ENCODE peak calls at places on chromosomes 7 and 10, in five cellular contexts. Q is H1, O is neuronal stem cell, E is H9, G is trophoblast cell. S is an unnamed sample.

GRCh38 chr7:132116369-132116768 is 459.9 kb downstream of the PLXNA4 start:
- DNase-seq in O (no peak), G (peak; percentile 81), Q (no peak), E (no peak), S (no peak)

GRCh38 chr10:89302628-89303027 is 782 bp downstream of the IFIT2 start:
- DNase-seq in O (no peak), E (no peak), G (no peak), Q (no peak), S (no peak)

GRCh38 chr10:110353244-110354119 is 48.8 kb upstream of the SMNDC1 start:
- DNase-seq in G (peak; percentile 43), O (no peak), E (peak; percentile 72), Q (no peak), S (peak; percentile 95)

GRCh38 chr7:75951506-75951905 is 36.6 kb downstream of the POR start:
- DNase-seq in E (no peak), G (peak; percentile 95), O (no peak), Q (no peak), S (peak; percentile 94)

GRCh38 chr7:154928136-154929005 is 74.6 kb downstream of the PAXIP1 start:
- DNase-seq in E (no peak), Q (no peak), O (peak; percentile 45), G (peak; percentile 90), S (peak; percentile 93)

GRCh38 chr10:124497196-124497990 is 35.8 kb downstream of the LHPP start:
- DNase-seq in E (no peak), G (no peak), O (no peak), Q (no peak), S (no peak)

GRCh38 chr10:36172054-36172531 is 530.0 kb upstream of the FZD8 start:
- DNase-seq in O (no peak), Q (no peak), G (no peak), E (no peak), S (peak; percentile 81)

GRCh38 chr10:123570051-123570897 is 95.9 kb upstream of the GPR26 start:
- DNase-seq in E (peak; percentile 15), Q (peak; percentile 39), O (no peak), G (no peak), S (no peak)

GRCh38 chr7:18936265-18936664 is 181.2 kb downstream of the TWIST1 start:
- DNase-seq in O (no peak), E (no peak), Q (no peak), G (no peak), S (no peak)

GRCh38 chr7:151351967-151352366 is 10.4 kb downstream of the NUB1 start:
- DNase-seq in O (no peak), E (no peak), G (no peak), Q (no peak), S (no peak)

GRCh38 chr10:90138844-90139243 is 437.5 kb downstream of the KIF20B start:
- DNase-seq in Q (no peak), G (no peak), E (no peak), O (no peak), S (peak; percentile 11)

GRCh38 chr10:128606041-128606440 is 479.8 kb upstream of the MKI67 start:
- DNase-seq in O (no peak), G (no peak), Q (no peak), E (no peak), S (no peak)

GRCh38 chr7:48244902-48245301 is 73.6 kb downstream of the ABCA13 start:
- DNase-seq in Q (no peak), O (no peak), E (no peak), G (no peak), S (no peak)

GRCh38 chr7:50449881-50450690 is at the start of gene FIGNL1:
- DNase-seq in G (peak; percentile 57), Q (peak; percentile 78), E (peak; percentile 74), O (peak; percentile 37), S (peak; percentile 57)

GRCh38 chr10:13536674-13537366 is 8.0 kb upstream of the BEND7 start:
- DNase-seq in O (peak; percentile 57), G (peak; percentile 67), Q (peak; percentile 86), E (peak; percentile 90), S (peak; percentile 62)

GRCh38 chr7:128304212-128304611 is 39.5 kb downstream of the RBM28 start:
- DNase-seq in Q (no peak), E (no peak), O (no peak), G (peak; percentile 42), S (no peak)

GRCh38 chr10:115606727-115607126 is 513.6 kb downstream of the ATRNL1 start:
- DNase-seq in G (no peak), O (no peak), E (no peak), Q (no peak), S (no peak)

GRCh38 chr7:54813398-54813797 is 54.4 kb upstream of the SEC61G start:
- DNase-seq in G (no peak), E (no peak), Q (no peak), O (no peak), S (no peak)

GRCh38 chr7:23062452-23062851 is 43.1 kb upstream of the KLHL7 start:
- DNase-seq in G (peak; percentile 51), Q (no peak), O (no peak), E (no peak), S (no peak)

GRCh38 chr10:117137031-117137910 is 799 bp downstream of the VAX1 start:
- DNase-seq in E (peak; percentile 63), O (no peak), G (no peak), Q (peak; percentile 74), S (no peak)

GRCh38 chr7:142130282-142130681 is 18.8 kb downstream of the MGAM2 start:
- DNase-seq in G (no peak), E (no peak), O (no peak), Q (no peak), S (no peak)

GRCh38 chr7:144780071-144780608 is 55.7 kb downstream of the TPK1 start:
- DNase-seq in G (peak; percentile 55), Q (no peak), O (no peak), E (no peak), S (no peak)

GRCh38 chr7:39509441-39509840 is 56.8 kb upstream of the YAE1 start:
- DNase-seq in Q (no peak), G (no peak), E (no peak), O (no peak), S (no peak)

GRCh38 chr7:157854066-157854891 is 517.5 kb downstream of the DNAJB6 start:
- DNase-seq in E (no peak), G (peak; percentile 7), O (no peak), Q (no peak), S (no peak)

GRCh38 chr10:104336829-104337526 is 1.3 kb downstream of the ITPRIP start:
- DNase-seq in G (no peak), O (no peak), Q (peak; percentile 35), E (no peak), S (peak; percentile 88)

GRCh38 chr7:46569117-46569433 is 648.0 kb upstream of the IGFBP3 start:
- DNase-seq in G (peak; percentile 47), E (no peak), Q (no peak), O (no peak), S (peak; percentile 26)

GRCh38 chr7:36642414-36642813 is 81.9 kb downstream of the AOAH start:
- DNase-seq in E (no peak), O (no peak), G (no peak), Q (no peak), S (no peak)

GRCh38 chr10:82150123-82150900 is 275.3 kb downstream of the NRG3 start:
- DNase-seq in Q (peak; percentile 92), G (no peak), E (peak; percentile 95), O (peak; percentile 63), S (peak; percentile 52)

GRCh38 chr7:50502001-50502684 is 52.0 kb upstream of the FIGNL1 start:
- DNase-seq in O (no peak), G (peak; percentile 62), E (no peak), Q (no peak), S (peak; percentile 96)

GRCh38 chr10:96532523-96532922 is 18.8 kb upstream of the TLL2 start:
- DNase-seq in Q (no peak), O (no peak), E (no peak), G (no peak), S (no peak)

GRCh38 chr10:61486738-61487396 is 33.7 kb upstream of the TMEM26 start:
- DNase-seq in Q (no peak), G (no peak), O (no peak), E (no peak), S (peak; percentile 84)

GRCh38 chr7:142528608-142529408 is 220.5 kb upstream of the PRSS1 start:
- DNase-seq in E (no peak), G (no peak), O (no peak), Q (no peak), S (no peak)

GRCh38 chr10:34723746-34724145 is 91.3 kb downstream of the PARD3 start:
- DNase-seq in E (no peak), G (no peak), O (no peak), Q (peak; percentile 40), S (peak; percentile 79)

GRCh38 chr7:23721456-23721855 is 11.4 kb downstream of the STK31 start:
- DNase-seq in O (no peak), G (peak; percentile 58), E (no peak), Q (no peak), S (peak; percentile 59)

GRCh38 chr7:103573479-103574058 is 127.6 kb upstream of the SLC26A5 start:
- DNase-seq in E (no peak), O (peak; percentile 39), G (no peak), Q (no peak), S (peak; percentile 41)

GRCh38 chr10:121070671-121071070 is 219.5 kb downstream of the WDR11 start:
- DNase-seq in E (no peak), G (no peak), O (no peak), Q (no peak), S (no peak)
- H2BK12ac ChIP-seq in E (no peak overlapping the region), G (peak overlapping the region; percentile 12), O (no peak overlapping the region), Q (no peak overlapping the region), S (no peak overlapping the region)

GRCh38 chr7:129829677-129830631 is 122.8 kb downstream of the UBE2H start:
- DNase-seq in Q (peak; percentile 70), O (peak; percentile 72), E (peak; percentile 79), G (peak; percentile 70), S (peak; percentile 81)
- H3K4ac ChIP-seq in Q (no peak overlapping the region), O (no peak overlapping the region), E (no peak overlapping the region), G (no peak overlapping the region), S (no peak overlapping the region)

GRCh38 chr7:7434379-7434778 is 101.3 kb downstream of the COL28A1 start:
- DNase-seq in O (no peak), E (no peak), Q (no peak), G (no peak), S (no peak)

GRCh38 chr7:7433736-7434260 is 101.9 kb downstream of the COL28A1 start:
- DNase-seq in E (no peak), Q (no peak), G (no peak), O (no peak), S (no peak)

GRCh38 chr7:7435978-7436377 is 99.7 kb downstream of the COL28A1 start:
- DNase-seq in O (no peak), G (no peak), E (no peak), Q (no peak), S (no peak)

GRCh38 chr7:7439564-7439963 is 96.1 kb downstream of the COL28A1 start:
- DNase-seq in Q (no peak), E (no peak), O (no peak), G (no peak), S (no peak)

GRCh38 chr7:7438851-7439250 is 96.8 kb downstream of the COL28A1 start:
- DNase-seq in Q (no peak), G (peak; percentile 44), O (no peak), E (no peak), S (peak; percentile 95)
- H3K18ac ChIP-seq in Q (no peak overlapping the region), G (no peak overlapping the region), O (peak overlapping the region; percentile 6), E (no peak overlapping the region), S (no peak overlapping the region)

DNA sequence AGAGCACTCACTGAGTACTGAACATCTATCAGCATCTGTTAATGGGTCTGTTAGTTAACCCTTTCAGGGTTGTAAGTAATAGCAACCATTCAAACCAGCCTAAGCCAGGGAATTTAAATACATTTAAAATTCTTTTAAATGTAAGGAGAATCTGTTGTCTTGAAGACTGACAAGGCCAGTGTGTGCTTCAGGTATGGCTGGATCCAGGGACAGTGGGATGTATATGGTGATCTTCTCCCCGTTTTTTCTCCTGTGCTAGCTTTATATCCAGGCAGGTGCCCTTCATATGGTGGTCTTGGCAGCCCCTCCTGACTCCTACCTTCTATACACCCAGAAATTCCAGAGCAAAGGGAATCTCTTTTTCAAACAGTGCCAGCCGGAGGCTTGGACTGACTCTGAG is 46.6 kb upstream of the DAGLB start:
- DNase-seq in Q (no peak), O (no peak), E (no peak), G (no peak), S (no peak)
- H2BK12ac ChIP-seq in Q (no peak overlapping the region), O (no peak overlapping the region), E (no peak overlapping the region), G (no peak overlapping the region), S (no peak overlapping the region)

S was measured in mesenchymal stem cell.